ENCODE peak calls at places on chromosomes 13 and 19, in six cellular contexts. C, V, Q, J, R and Y are unnamed samples.

GRCh38 chr19:10286803-10287737 is at the start of gene ICAM4:
- DNase-seq in Q (no peak), J (no peak), V (no peak), C (no peak), R (no peak), Y (no peak)

GRCh38 chr13:98276486-98276885 is 99.4 kb upstream of the RNF113B start:
- DNase-seq in C (no peak), V (no peak), R (no peak), J (no peak), Q (no peak), Y (no peak)

GRCh38 chr13:84609716-84610115 is 727.4 kb upstream of the SLITRK1 start:
- DNase-seq in R (no peak), Q (no peak), V (no peak), J (no peak), C (no peak), Y (no peak)

GRCh38 chr19:41298327-41298964 is 11.5 kb upstream of the CCDC97 start:
- DNase-seq in Q (no peak), R (no peak), C (no peak), V (peak), J (peak), Y (peak)

GRCh38 chr19:3868770-3869456 is at the start of gene ZFR2:
- DNase-seq in J (no peak), C (no peak), V (no peak), R (no peak), Q (no peak), Y (no peak)

GRCh38 chr19:34327851-34328250 is 37.1 kb upstream of the GPI start:
- DNase-seq in Q (no peak), J (no peak), C (no peak), R (no peak), V (no peak), Y (no peak)

GRCh38 chr13:37753776-37754175 is 115.8 kb downstream of the TRPC4 start:
- DNase-seq in Q (no peak), J (no peak), V (no peak), R (no peak), C (no peak), Y (no peak)

GRCh38 chr13:94896238-94896637 is 183.9 kb upstream of the SOX21 start:
- DNase-seq in V (no peak), C (no peak), R (no peak), Q (no peak), J (no peak), Y (no peak)

GRCh38 chr19:4988770-4989251 is 19.9 kb downstream of the KDM4B start:
- DNase-seq in J (peak), C (no peak), Q (no peak), V (no peak), R (no peak), Y (no peak)